ENCODE peak calls at places on chromosome 12, in eight cellular contexts. B, P, Y, S, K, I, N and F are unnamed samples.

GRCh38 chr12:59041241-59042121 is 121.2 kb upstream of the LRIG3 start:
- DNase-seq in N (no peak), Y (no peak), K (no peak), I (no peak), S (no peak), B (no peak), P (no peak), F (no peak)

GRCh38 chr12:124024263-124024678 is 51.3 kb downstream of the ZNF664 start:
- DNase-seq in S (no peak), Y (no peak), B (no peak), N (no peak), I (no peak), K (no peak), P (no peak), F (no peak)

GRCh38 chr12:40587416-40587815 is 104.8 kb upstream of the CNTN1 start:
- DNase-seq in P (no peak), Y (no peak), I (no peak), S (no peak), K (no peak), B (no peak), N (no peak), F (no peak)

GRCh38 chr12:8823565-8824300 is 1.3 kb downstream of the A2ML1 start:
- DNase-seq in B (no peak), I (no peak), Y (peak), K (no peak), P (no peak), S (no peak), N (no peak), F (no peak)

GRCh38 chr12:58976146-58976545 is 55.8 kb upstream of the LRIG3 start:
- DNase-seq in Y (no peak), B (no peak), K (no peak), S (no peak), N (no peak), I (no peak), P (no peak), F (no peak)

GRCh38 chr12:57146092-57146491 is 1.3 kb downstream of the LRP1-AS start:
- DNase-seq in N (no peak), Y (no peak), P (no peak), K (no peak), I (no peak), B (no peak), S (no peak), F (no peak)

GRCh38 chr12:53124352-53124723 is 21.1 kb downstream of the SOAT2 start:
- DNase-seq in N (no peak), Y (no peak), B (no peak), P (no peak), K (no peak), I (no peak), S (no peak), F (peak)

GRCh38 chr12:132804426-132804861 is 24.2 kb downstream of the GOLGA3 start:
- DNase-seq in P (no peak), B (no peak), S (no peak), N (no peak), Y (no peak), I (no peak), K (no peak), F (no peak)

GRCh38 chr12:51379571-51379970 is 11.6 kb downstream of the GALNT6 start:
- DNase-seq in Y (no peak), P (no peak), K (no peak), I (no peak), S (no peak), N (no peak), B (no peak), F (no peak)

GRCh38 chr12:104495786-104496185 is 39.0 kb downstream of the CHST11 start:
- DNase-seq in S (no peak), B (no peak), Y (no peak), K (no peak), N (no peak), P (no peak), I (no peak), F (no peak)

GRCh38 chr12:94766397-94766796 is 116.0 kb upstream of the TMCC3 start:
- DNase-seq in N (no peak), I (no peak), S (no peak), Y (no peak), K (no peak), P (no peak), B (no peak), F (no peak)

GRCh38 chr12:117926391-117926899 is 42.3 kb downstream of the KSR2 start:
- DNase-seq in I (no peak), N (no peak), K (no peak), S (no peak), P (no peak), B (no peak), Y (no peak), F (no peak)

GRCh38 chr12:124296295-124296915 is 1.5 kb downstream of the RFLNA start:
- DNase-seq in S (no peak), I (no peak), B (no peak), K (no peak), Y (no peak), P (no peak), N (no peak), F (no peak)

GRCh38 chr12:10213168-10214130 is 772 bp downstream of the GABARAPL1 start:
- DNase-seq in Y (peak), K (peak), B (peak), I (peak), N (peak), S (no peak), P (peak), F (peak)

GRCh38 chr12:49870501-49871262 is 27.8 kb upstream of the BCDIN3D start:
- DNase-seq in I (no peak), N (no peak), K (no peak), B (no peak), Y (no peak), P (no peak), S (no peak), F (no peak)

GRCh38 chr12:132071837-132072384 is 72.2 kb downstream of the DDX51 start:
- DNase-seq in S (no peak), I (no peak), K (no peak), P (no peak), N (no peak), B (no peak), Y (no peak), F (no peak)

GRCh38 chr12:121982950-121983349 is 38.7 kb upstream of the BCL7A start:
- DNase-seq in P (no peak), B (no peak), Y (no peak), S (no peak), I (no peak), K (no peak), N (no peak), F (no peak)

GRCh38 chr12:2402180-2402579 is 349.4 kb downstream of the CACNA1C start:
- DNase-seq in I (no peak), N (no peak), S (no peak), P (no peak), B (no peak), Y (no peak), K (no peak), F (no peak)

GRCh38 chr12:44317651-44318126 is 481.8 kb downstream of the TMEM117 start:
- DNase-seq in K (no peak), I (no peak), P (peak), N (no peak), S (peak), B (no peak), Y (peak), F (peak)

GRCh38 chr12:76014007-76014406 is 17.6 kb downstream of the PHLDA1 start:
- DNase-seq in P (no peak), Y (no peak), K (no peak), B (no peak), S (no peak), I (no peak), N (no peak), F (no peak)

GRCh38 chr12:68074294-68075027 is 85.1 kb downstream of the IFNG start:
- DNase-seq in N (no peak), B (no peak), K (no peak), P (no peak), S (no peak), I (no peak), Y (no peak), F (no peak)

GRCh38 chr12:109504068-109504467 is 26.6 kb downstream of the UBE3B start:
- DNase-seq in I (no peak), B (no peak), K (no peak), S (no peak), N (no peak), P (no peak), Y (peak), F (no peak)

GRCh38 chr12:113071427-113072112 is 15.0 kb downstream of the DTX1 start:
- DNase-seq in N (no peak), I (no peak), K (no peak), B (no peak), Y (no peak), P (no peak), S (no peak), F (no peak)

GRCh38 chr12:88793091-88793490 is 212.8 kb upstream of the KITLG start:
- DNase-seq in I (no peak), Y (no peak), B (no peak), P (no peak), K (no peak), S (no peak), N (no peak), F (no peak)